ENCODE peak calls at places on chromosome 1, in nine cellular contexts. One of them, this sample, is unnamed.

GRCh38 chr1:116574581-116575291 is 3.9 kb upstream of the CD58 start:
- DNase-seq in PC-3: peak; percentile 88
- DNase-seq in tibial artery: peak; percentile 69
- DNase-seq in heart left ventricle: peak; percentile 49
- DNase-seq in GM23338: peak; percentile 86
- DNase-seq in osteoblast: peak; percentile 91
- DNase-seq in psoas muscle: peak; percentile 66
- DNase-seq in OCI-LY7: peak; percentile 66
- DNase-seq in PC-9: peak; percentile 55
- DNase-seq in this sample: no peak

GRCh38 chr1:212612251-212612961 is 3.8 kb downstream of the ATF3 start:
- DNase-seq in OCI-LY7: no peak
- DNase-seq in heart left ventricle: no peak
- DNase-seq in GM23338: no peak
- DNase-seq in tibial artery: no peak
- DNase-seq in PC-3: no peak
- DNase-seq in osteoblast: peak; percentile 88
- DNase-seq in psoas muscle: no peak
- DNase-seq in PC-9: no peak
- DNase-seq in this sample: no peak

GRCh38 chr1:154819628-154820590 is 50.2 kb downstream of the KCNN3 start:
- DNase-seq in heart left ventricle: no peak
- DNase-seq in GM23338: peak; percentile 72
- DNase-seq in tibial artery: no peak
- DNase-seq in osteoblast: peak; percentile 76
- DNase-seq in PC-3: peak; percentile 48
- DNase-seq in PC-9: no peak
- DNase-seq in psoas muscle: no peak
- DNase-seq in OCI-LY7: peak; percentile 65
- DNase-seq in this sample: no peak

GRCh38 chr1:34460193-34460592 is 283.5 kb downstream of the C1orf94 start:
- DNase-seq in tibial artery: no peak
- DNase-seq in GM23338: peak; percentile 79
- DNase-seq in osteoblast: no peak
- DNase-seq in heart left ventricle: no peak
- DNase-seq in OCI-LY7: peak; percentile 46
- DNase-seq in PC-3: peak; percentile 61
- DNase-seq in psoas muscle: no peak
- DNase-seq in PC-9: no peak
- DNase-seq in this sample: no peak

GRCh38 chr1:82919828-82920227 is 1079.1 kb downstream of the TTLL7 start:
- DNase-seq in PC-3: no peak
- DNase-seq in heart left ventricle: no peak
- DNase-seq in OCI-LY7: no peak
- DNase-seq in GM23338: no peak
- DNase-seq in tibial artery: no peak
- DNase-seq in osteoblast: no peak
- DNase-seq in PC-9: no peak
- DNase-seq in psoas muscle: no peak
- DNase-seq in this sample: no peak

GRCh38 chr1:206513312-206514111 is 6.2 kb downstream of the RASSF5 start:
- DNase-seq in tibial artery: peak; percentile 77
- DNase-seq in OCI-LY7: no peak
- DNase-seq in psoas muscle: peak; percentile 83
- DNase-seq in GM23338: no peak
- DNase-seq in PC-3: peak; percentile 98
- DNase-seq in heart left ventricle: peak; percentile 72
- DNase-seq in osteoblast: peak; percentile 99
- DNase-seq in PC-9: peak; percentile 92
- DNase-seq in this sample: no peak

GRCh38 chr1:100354971-100355394 is 2.7 kb downstream of the CDC14A start:
- DNase-seq in psoas muscle: no peak
- DNase-seq in PC-3: peak; percentile 80
- DNase-seq in heart left ventricle: no peak
- DNase-seq in tibial artery: no peak
- DNase-seq in PC-9: peak; percentile 85
- DNase-seq in osteoblast: peak; percentile 74
- DNase-seq in OCI-LY7: peak; percentile 29
- DNase-seq in GM23338: peak; percentile 39
- DNase-seq in this sample: no peak

GRCh38 chr1:199684686-199685273 is 342.7 kb upstream of the NR5A2 start:
- DNase-seq in OCI-LY7: peak; percentile 62
- DNase-seq in heart left ventricle: no peak
- DNase-seq in PC-9: peak; percentile 70
- DNase-seq in GM23338: peak; percentile 70
- DNase-seq in psoas muscle: no peak
- DNase-seq in tibial artery: no peak
- DNase-seq in osteoblast: peak; percentile 77
- DNase-seq in PC-3: peak; percentile 80
- DNase-seq in this sample: no peak

GRCh38 chr1:17059391-17060128 is 5.7 kb upstream of the SDHB start:
- DNase-seq in tibial artery: peak; percentile 27
- DNase-seq in psoas muscle: peak; percentile 83
- DNase-seq in heart left ventricle: peak; percentile 53
- DNase-seq in PC-9: peak; percentile 66
- DNase-seq in osteoblast: peak; percentile 87
- DNase-seq in GM23338: peak; percentile 91
- DNase-seq in OCI-LY7: peak; percentile 76
- DNase-seq in PC-3: peak; percentile 78
- DNase-seq in this sample: no peak

GRCh38 chr1:33455537-33456301 is 16.7 kb upstream of the ZSCAN20 start:
- DNase-seq in PC-3: peak; percentile 83
- DNase-seq in OCI-LY7: peak; percentile 80
- DNase-seq in osteoblast: peak; percentile 93
- DNase-seq in heart left ventricle: peak; percentile 61
- DNase-seq in psoas muscle: peak; percentile 67
- DNase-seq in PC-9: peak; percentile 51
- DNase-seq in tibial artery: peak; percentile 55
- DNase-seq in GM23338: peak; percentile 77
- DNase-seq in this sample: no peak

GRCh38 chr1:189429610-189430009 is 1048.1 kb downstream of the BRINP3 start:
- DNase-seq in GM23338: peak; percentile 90
- DNase-seq in PC-9: peak; percentile 38
- DNase-seq in psoas muscle: no peak
- DNase-seq in OCI-LY7: peak; percentile 45
- DNase-seq in PC-3: peak; percentile 71
- DNase-seq in tibial artery: no peak
- DNase-seq in osteoblast: peak; percentile 34
- DNase-seq in heart left ventricle: no peak
- DNase-seq in this sample: no peak

GRCh38 chr1:27528701-27529637 is 39.0 kb upstream of the WASF2 start:
- DNase-seq in psoas muscle: peak; percentile 88
- DNase-seq in GM23338: peak; percentile 52
- DNase-seq in OCI-LY7: no peak
- DNase-seq in PC-3: no peak
- DNase-seq in PC-9: no peak
- DNase-seq in heart left ventricle: peak; percentile 85
- DNase-seq in osteoblast: peak; percentile 98
- DNase-seq in tibial artery: peak; percentile 89
- DNase-seq in this sample: no peak

GRCh38 chr1:151888972-151889570 is 20.2 kb downstream of the THEM4 start:
- DNase-seq in GM23338: peak; percentile 65
- DNase-seq in osteoblast: peak; percentile 15
- DNase-seq in tibial artery: no peak
- DNase-seq in heart left ventricle: no peak
- DNase-seq in PC-3: peak; percentile 62
- DNase-seq in OCI-LY7: peak; percentile 44
- DNase-seq in psoas muscle: no peak
- DNase-seq in PC-9: peak; percentile 38
- DNase-seq in this sample: no peak

GRCh38 chr1:29655945-29656866 is 419.9 kb downstream of the PTPRU start:
- DNase-seq in PC-9: no peak
- DNase-seq in OCI-LY7: peak; percentile 14
- DNase-seq in psoas muscle: no peak
- DNase-seq in osteoblast: no peak
- DNase-seq in heart left ventricle: no peak
- DNase-seq in GM23338: peak; percentile 72
- DNase-seq in PC-3: peak; percentile 42
- DNase-seq in tibial artery: no peak
- DNase-seq in this sample: no peak
- TF ChIP-seq CTCF in PC-9: peak; percentile 60
- TF ChIP-seq CTCF in OCI-LY7: peak; percentile 73
- TF ChIP-seq CTCF in psoas muscle: peak; percentile 4
- TF ChIP-seq CTCF in osteoblast: peak; percentile 53
- TF ChIP-seq CTCF in heart left ventricle: no peak
- TF ChIP-seq CTCF in GM23338: peak; percentile 74
- TF ChIP-seq CTCF in PC-3: peak; percentile 65
- TF ChIP-seq CTCF in tibial artery: no peak
- TF ChIP-seq CTCF in this sample: no peak

DNA sequence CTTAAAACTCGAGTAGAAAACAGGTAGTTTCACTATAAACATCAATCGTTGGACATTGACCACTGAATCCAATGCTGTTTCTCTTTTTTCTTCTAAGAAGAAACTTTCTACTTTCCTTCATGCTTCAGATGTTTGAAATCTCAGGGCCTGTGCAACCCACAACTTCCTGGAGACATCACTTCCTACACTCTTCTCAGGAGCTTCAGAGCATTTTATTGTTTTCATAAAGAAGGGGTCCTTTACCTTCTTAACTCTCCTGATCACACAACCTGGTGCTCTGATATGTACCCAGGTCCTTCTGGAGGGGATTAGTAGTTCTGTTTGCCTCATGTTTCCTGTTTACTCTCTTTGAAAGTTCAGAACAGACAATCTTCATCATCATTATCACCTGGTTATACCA is 113.0 kb upstream of the VAV3 start:
- DNase-seq in psoas muscle: no peak
- DNase-seq in OCI-LY7: peak; percentile 61
- DNase-seq in heart left ventricle: no peak
- DNase-seq in PC-3: no peak
- DNase-seq in PC-9: no peak
- DNase-seq in tibial artery: no peak
- DNase-seq in GM23338: no peak
- DNase-seq in osteoblast: no peak
- DNase-seq in this sample: no peak
- H3K4me1 ChIP-seq in psoas muscle: peaks cover 4% of the 10 kb centered on the region
- H3K4me1 ChIP-seq in OCI-LY7: peaks cover 64% of the 10 kb centered on the region
- H3K4me1 ChIP-seq in heart left ventricle: no peaks in the 10 kb centered on the region
- H3K4me1 ChIP-seq in PC-3: peaks cover 6% of the 10 kb centered on the region
- H3K4me1 ChIP-seq in PC-9: no peaks in the 10 kb centered on the region
- H3K4me1 ChIP-seq in tibial artery: no peaks in the 10 kb centered on the region
- H3K4me1 ChIP-seq in GM23338: no peaks in the 10 kb centered on the region
- H3K4me1 ChIP-seq in osteoblast: no peaks in the 10 kb centered on the region
- H3K4me1 ChIP-seq in this sample: no peaks in the 10 kb centered on the region

GRCh38 chr1:235635938-235636663 is 13.5 kb downstream of the GNG4 start:
- DNase-seq in osteoblast: no peak
- DNase-seq in PC-3: no peak
- DNase-seq in heart left ventricle: no peak
- DNase-seq in tibial artery: no peak
- DNase-seq in OCI-LY7: no peak
- DNase-seq in GM23338: no peak
- DNase-seq in PC-9: peak; percentile 83
- DNase-seq in psoas muscle: no peak
- DNase-seq in this sample: no peak
- TF ChIP-seq CTCF in osteoblast: peak; percentile 10
- TF ChIP-seq CTCF in PC-3: no peak
- TF ChIP-seq CTCF in heart left ventricle: no peak
- TF ChIP-seq CTCF in tibial artery: no peak
- TF ChIP-seq CTCF in OCI-LY7: no peak
- TF ChIP-seq CTCF in GM23338: peak; percentile 22
- TF ChIP-seq CTCF in PC-9: peak; percentile 40
- TF ChIP-seq CTCF in psoas muscle: no peak
- TF ChIP-seq CTCF in this sample: no peak

DNA sequence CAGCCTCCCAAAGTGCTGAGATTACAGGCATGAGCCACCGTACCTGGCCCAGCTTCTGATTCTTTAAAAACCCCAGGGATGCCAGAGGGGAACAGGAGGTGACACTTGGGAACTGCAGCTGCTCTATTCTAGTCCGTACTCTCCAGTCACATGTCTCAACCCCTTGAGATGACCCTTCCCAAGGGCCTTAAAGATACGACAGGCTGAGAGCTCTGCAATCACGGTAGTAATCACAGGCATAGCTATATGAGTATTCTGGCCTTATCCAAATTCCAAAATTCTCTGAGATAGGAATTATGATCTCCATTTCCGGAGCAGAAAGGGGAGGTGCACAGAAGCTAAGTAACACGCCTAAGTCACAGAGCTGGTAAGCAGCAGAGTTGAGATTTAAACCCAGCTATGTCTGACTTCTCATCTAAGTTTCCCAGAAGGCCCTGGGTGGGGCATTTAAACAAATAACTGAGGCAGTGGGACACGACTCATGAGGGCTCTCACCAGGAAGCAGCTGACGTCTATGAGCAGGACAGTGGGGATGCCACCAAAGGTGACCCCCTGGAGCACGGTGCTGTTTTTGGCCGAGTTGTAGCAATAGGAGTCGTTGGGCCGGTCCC is 5.2 kb downstream of the TMEM63A start:
- DNase-seq in OCI-LY7: no peak
- DNase-seq in PC-9: no peak
- DNase-seq in osteoblast: peak; percentile 76
- DNase-seq in psoas muscle: no peak
- DNase-seq in PC-3: no peak
- DNase-seq in GM23338: no peak
- DNase-seq in tibial artery: no peak
- DNase-seq in heart left ventricle: no peak
- DNase-seq in this sample: no peak
- H3K4me1 ChIP-seq in OCI-LY7: peaks cover 37% of the 10 kb centered on the region
- H3K4me1 ChIP-seq in PC-9: peaks cover 86% of the 10 kb centered on the region
- H3K4me1 ChIP-seq in osteoblast: peaks cover 30% of the 10 kb centered on the region
- H3K4me1 ChIP-seq in psoas muscle: peaks cover 48% of the 10 kb centered on the region
- H3K4me1 ChIP-seq in PC-3: peaks cover 95% of the 10 kb centered on the region
- H3K4me1 ChIP-seq in GM23338: peaks cover 27% of the 10 kb centered on the region
- H3K4me1 ChIP-seq in tibial artery: peaks cover 49% of the 10 kb centered on the region
- H3K4me1 ChIP-seq in heart left ventricle: peaks cover 54% of the 10 kb centered on the region
- H3K4me1 ChIP-seq in this sample: peaks cover 39% of the 10 kb centered on the region